ENCODE peak calls at places on chromosome 17, in four cellular contexts. One of them, this sample, is unnamed.

GRCh38 chr17:82647593-82648164 is 565 bp downstream of the WDR45B start:
- DNase-seq in GM12891: peak; percentile 54
- DNase-seq in NCI-H748 treated with DMSO at 0.1 percent for 48 hours: no peak
- DNase-seq in fibroblast of pulmonary artery: no peak
- DNase-seq in this sample: peak; percentile 63

GRCh38 chr17:4944163-4944553 is 4.1 kb downstream of the RNF167 start:
- DNase-seq in GM12891: no peak
- DNase-seq in fibroblast of pulmonary artery: no peak
- DNase-seq in NCI-H748 treated with DMSO at 0.1 percent for 48 hours: no peak
- DNase-seq in this sample: peak; percentile 77

GRCh38 chr17:43327421-43327820 is 71.4 kb upstream of the ARL4D start:
- DNase-seq in GM12891: no peak
- DNase-seq in NCI-H748 treated with DMSO at 0.1 percent for 48 hours: no peak
- DNase-seq in fibroblast of pulmonary artery: no peak
- DNase-seq in this sample: no peak

GRCh38 chr17:60173304-60173807 is 23.6 kb downstream of the CA4 start:
- DNase-seq in GM12891: no peak
- DNase-seq in NCI-H748 treated with DMSO at 0.1 percent for 48 hours: no peak
- DNase-seq in fibroblast of pulmonary artery: no peak
- DNase-seq in this sample: no peak

GRCh38 chr17:2863204-2863603 is 67.0 kb downstream of the RAP1GAP2 start:
- DNase-seq in fibroblast of pulmonary artery: no peak
- DNase-seq in GM12891: no peak
- DNase-seq in NCI-H748 treated with DMSO at 0.1 percent for 48 hours: no peak
- DNase-seq in this sample: no peak

GRCh38 chr17:45398800-45399199 is 33.9 kb downstream of the ARHGAP27 start:
- DNase-seq in NCI-H748 treated with DMSO at 0.1 percent for 48 hours: no peak
- DNase-seq in fibroblast of pulmonary artery: no peak
- DNase-seq in GM12891: no peak
- DNase-seq in this sample: no peak

GRCh38 chr17:68457168-68457538 is at the start of gene WIPI1:
- DNase-seq in GM12891: no peak
- DNase-seq in fibroblast of pulmonary artery: no peak
- DNase-seq in NCI-H748 treated with DMSO at 0.1 percent for 48 hours: no peak
- DNase-seq in this sample: peak; percentile 74

GRCh38 chr17:4365628-4366311 is 705 bp downstream of the UBE2G1 start:
- DNase-seq in NCI-H748 treated with DMSO at 0.1 percent for 48 hours: no peak
- DNase-seq in GM12891: no peak
- DNase-seq in fibroblast of pulmonary artery: no peak
- DNase-seq in this sample: peak; percentile 63

GRCh38 chr17:32523017-32523680 is 36.4 kb downstream of the CDK5R1 start:
- DNase-seq in NCI-H748 treated with DMSO at 0.1 percent for 48 hours: no peak
- DNase-seq in GM12891: no peak
- DNase-seq in fibroblast of pulmonary artery: no peak
- DNase-seq in this sample: no peak

GRCh38 chr17:51351890-51352289 is 91.5 kb downstream of the UTP18 start:
- DNase-seq in NCI-H748 treated with DMSO at 0.1 percent for 48 hours: no peak
- DNase-seq in GM12891: no peak
- DNase-seq in fibroblast of pulmonary artery: peak; percentile 51
- DNase-seq in this sample: no peak

GRCh38 chr17:67525239-67526135 is 148.4 kb downstream of the PITPNC1 start:
- DNase-seq in GM12891: no peak
- DNase-seq in NCI-H748 treated with DMSO at 0.1 percent for 48 hours: peak; percentile 28
- DNase-seq in fibroblast of pulmonary artery: no peak
- DNase-seq in this sample: peak; percentile 6

GRCh38 chr17:45115015-45115625 is 17.2 kb downstream of the PLCD3 start:
- DNase-seq in GM12891: no peak
- DNase-seq in NCI-H748 treated with DMSO at 0.1 percent for 48 hours: no peak
- DNase-seq in fibroblast of pulmonary artery: no peak
- DNase-seq in this sample: no peak

GRCh38 chr17:50908860-50909764 is 43.0 kb upstream of the TOB1 start:
- DNase-seq in GM12891: no peak
- DNase-seq in fibroblast of pulmonary artery: no peak
- DNase-seq in NCI-H748 treated with DMSO at 0.1 percent for 48 hours: no peak
- DNase-seq in this sample: no peak

GRCh38 chr17:68711858-68712257 is 110.7 kb upstream of the FAM20A start:
- DNase-seq in GM12891: no peak
- DNase-seq in fibroblast of pulmonary artery: peak; percentile 83
- DNase-seq in NCI-H748 treated with DMSO at 0.1 percent for 48 hours: no peak
- DNase-seq in this sample: no peak

GRCh38 chr17:43661699-43662431 is at the start of gene MEOX1:
- DNase-seq in fibroblast of pulmonary artery: peak; percentile 54
- DNase-seq in GM12891: no peak
- DNase-seq in NCI-H748 treated with DMSO at 0.1 percent for 48 hours: no peak
- DNase-seq in this sample: no peak

GRCh38 chr17:44219636-44220210 is at the start of gene UBTF:
- DNase-seq in GM12891: no peak
- DNase-seq in NCI-H748 treated with DMSO at 0.1 percent for 48 hours: peak; percentile 44
- DNase-seq in fibroblast of pulmonary artery: peak; percentile 56
- DNase-seq in this sample: peak; percentile 82

GRCh38 chr17:19410101-19410500 is 931 bp upstream of the RNF112 start:
- DNase-seq in GM12891: no peak
- DNase-seq in NCI-H748 treated with DMSO at 0.1 percent for 48 hours: no peak
- DNase-seq in fibroblast of pulmonary artery: no peak
- DNase-seq in this sample: no peak

GRCh38 chr17:7880076-7880868 is 8.3 kb upstream of the CHD3 start:
- DNase-seq in fibroblast of pulmonary artery: no peak
- DNase-seq in NCI-H748 treated with DMSO at 0.1 percent for 48 hours: no peak
- DNase-seq in GM12891: no peak
- DNase-seq in this sample: no peak

GRCh38 chr17:76075364-76076099 is 951 bp downstream of the GALR2 start:
- DNase-seq in GM12891: peak; percentile 21
- DNase-seq in NCI-H748 treated with DMSO at 0.1 percent for 48 hours: no peak
- DNase-seq in fibroblast of pulmonary artery: no peak
- DNase-seq in this sample: no peak

GRCh38 chr17:57257911-57258885 is 1.9 kb downstream of the MSI2 start:
- DNase-seq in fibroblast of pulmonary artery: peak; percentile 44
- DNase-seq in NCI-H748 treated with DMSO at 0.1 percent for 48 hours: no peak
- DNase-seq in GM12891: no peak
- DNase-seq in this sample: no peak

GRCh38 chr17:82103588-82104451 is 5.8 kb upstream of the FASN start:
- DNase-seq in NCI-H748 treated with DMSO at 0.1 percent for 48 hours: no peak
- DNase-seq in GM12891: no peak
- DNase-seq in fibroblast of pulmonary artery: no peak
- DNase-seq in this sample: no peak

GRCh38 chr17:49730078-49730786 is 22.5 kb upstream of the SLC35B1 start:
- DNase-seq in fibroblast of pulmonary artery: peak; percentile 93
- DNase-seq in GM12891: no peak
- DNase-seq in NCI-H748 treated with DMSO at 0.1 percent for 48 hours: no peak
- DNase-seq in this sample: peak; percentile 56

GRCh38 chr17:1009411-1010085 is 12.6 kb downstream of the TIMM22 start:
- DNase-seq in NCI-H748 treated with DMSO at 0.1 percent for 48 hours: no peak
- DNase-seq in fibroblast of pulmonary artery: no peak
- DNase-seq in GM12891: no peak
- DNase-seq in this sample: no peak

GRCh38 chr17:73549841-73550430 is 94.3 kb downstream of the SDK2 start:
- DNase-seq in GM12891: no peak
- DNase-seq in NCI-H748 treated with DMSO at 0.1 percent for 48 hours: no peak
- DNase-seq in fibroblast of pulmonary artery: no peak
- DNase-seq in this sample: no peak

GRCh38 chr17:8473451-8474192 is 37.9 kb downstream of the NDEL1 start:
- DNase-seq in GM12891: no peak
- DNase-seq in NCI-H748 treated with DMSO at 0.1 percent for 48 hours: no peak
- DNase-seq in fibroblast of pulmonary artery: no peak
- DNase-seq in this sample: no peak

GRCh38 chr17:38605852-38606645 is at the start of gene SRCIN1:
- DNase-seq in NCI-H748 treated with DMSO at 0.1 percent for 48 hours: peak; percentile 40
- DNase-seq in fibroblast of pulmonary artery: no peak
- DNase-seq in GM12891: peak; percentile 67
- DNase-seq in this sample: peak; percentile 23

GRCh38 chr17:9283909-9284308 is 262.6 kb downstream of the NTN1 start:
- DNase-seq in GM12891: no peak
- DNase-seq in NCI-H748 treated with DMSO at 0.1 percent for 48 hours: no peak
- DNase-seq in fibroblast of pulmonary artery: no peak
- DNase-seq in this sample: no peak

This sample was measured in Peyer's patch.